ENCODE peak calls at places on chromosomes 1 and 21, in seven cellular contexts. T, P, Y, K, E, R and B are unnamed samples.

GRCh38 chr1:34681481-34682451 is 73.1 kb upstream of the GJB5 start:
- DNase-seq in T (no peak), P (peak; percentile 52), Y (peak; percentile 68), K (peak; percentile 32), E (peak; percentile 21), R (no peak), B (no peak)

GRCh38 chr1:198929961-198930599 is 291.2 kb downstream of the PTPRC start:
- DNase-seq in T (no peak), P (no peak), Y (no peak), K (no peak), E (no peak), R (no peak), B (no peak)

GRCh38 chr1:248755505-248755904 is at the start of gene LYPD8:
- DNase-seq in T (no peak), P (no peak), Y (no peak), K (no peak), E (no peak), R (no peak), B (no peak)

GRCh38 chr21:38660333-38661295 is 145.1 kb upstream of the ETS2 start:
- DNase-seq in T (peak; percentile 40), P (no peak), Y (no peak), K (no peak), E (peak; percentile 30), R (peak; percentile 42), B (no peak)

GRCh38 chr1:87336623-87337067 is 8.0 kb downstream of the LMO4 start:
- DNase-seq in T (no peak), P (no peak), Y (no peak), K (no peak), E (no peak), R (no peak), B (no peak)

GRCh38 chr1:10530281-10530740 is 55.6 kb downstream of the PEX14 start:
- DNase-seq in T (peak; percentile 37), P (no peak), Y (peak; percentile 83), K (peak; percentile 61), E (peak; percentile 78), R (peak; percentile 56), B (no peak)

GRCh38 chr1:187067160-187067559 is 238.4 kb downstream of the PLA2G4A start:
- DNase-seq in T (no peak), P (no peak), Y (no peak), K (peak; percentile 40), E (no peak), R (no peak), B (no peak)

GRCh38 chr21:32886339-32886738 is 114.8 kb upstream of the PAXBP1 start:
- DNase-seq in T (no peak), P (no peak), Y (no peak), K (no peak), E (no peak), R (no peak), B (peak; percentile 73)

GRCh38 chr1:3135073-3135745 is 66.2 kb downstream of the PRDM16 start:
- DNase-seq in T (no peak), P (no peak), Y (no peak), K (peak; percentile 87), E (no peak), R (no peak), B (no peak)

GRCh38 chr21:41605178-41605933 is 97.4 kb upstream of the TMPRSS2 start:
- DNase-seq in T (no peak), P (no peak), Y (no peak), K (peak; percentile 85), E (no peak), R (no peak), B (no peak)

GRCh38 chr1:42931911-42932422 is 26.7 kb downstream of the SLC2A1 start:
- DNase-seq in T (peak; percentile 50), P (no peak), Y (peak; percentile 60), K (peak; percentile 83), E (peak; percentile 71), R (peak; percentile 18), B (peak; percentile 97)

GRCh38 chr21:38355353-38355752 is 98.6 kb downstream of the KCNJ15 start:
- DNase-seq in T (no peak), P (no peak), Y (no peak), K (no peak), E (no peak), R (no peak), B (no peak)

GRCh38 chr1:216237927-216238550 is 185.2 kb downstream of the USH2A start:
- DNase-seq in T (no peak), P (no peak), Y (no peak), K (no peak), E (no peak), R (no peak), B (no peak)

GRCh38 chr1:170720661-170721060 is 56.7 kb downstream of the PRRX1 start:
- DNase-seq in T (no peak), P (no peak), Y (no peak), K (no peak), E (no peak), R (no peak), B (no peak)

GRCh38 chr21:33537212-33537611 is 4.7 kb downstream of the GART start:
- DNase-seq in T (no peak), P (no peak), Y (no peak), K (no peak), E (no peak), R (no peak), B (no peak)

GRCh38 chr1:94650301-94650700 is 108.7 kb upstream of the F3 start:
- DNase-seq in T (no peak), P (no peak), Y (no peak), K (no peak), E (no peak), R (no peak), B (no peak)

GRCh38 chr1:33015216-33015615 is 21.5 kb downstream of the AK2 start:
- DNase-seq in T (no peak), P (no peak), Y (no peak), K (no peak), E (no peak), R (no peak), B (no peak)
- TF ChIP-seq POLR2A in T (no peak), P (no peak), Y (no peak), K (no peak), E (no peak), R (no peak), B (no peak)

GRCh38 chr1:5858246-5858645 is 134.0 kb downstream of the NPHP4 start:
- DNase-seq in T (no peak), P (no peak), Y (no peak), K (no peak), E (no peak), R (no peak), B (no peak)
- H3K4me1 ChIP-seq in T (no peaks in the 10 kb centered on the region), P (peaks cover 14% of the 10 kb centered on the region), Y (no peaks in the 10 kb centered on the region), K (no peaks in the 10 kb centered on the region), E (no peaks in the 10 kb centered on the region), R (no peaks in the 10 kb centered on the region), B (no peaks in the 10 kb centered on the region)

GRCh38 chr1:161198206-161198876 is 513 bp downstream of the ADAMTS4 start:
- DNase-seq in T (peak; percentile 52), P (no peak), Y (no peak), K (no peak), E (peak; percentile 40), R (peak; percentile 74), B (peak; percentile 77)
- TF ChIP-seq CTCF in T (no peak), P (no peak), Y (no peak), K (no peak), E (no peak), R (no peak), B (no peak)

GRCh38 chr1:229342305-229342901 is 444 bp downstream of the CCSAP start:
- DNase-seq in T (peak; percentile 89), P (peak; percentile 28), Y (peak; percentile 88), K (peak; percentile 89), E (peak; percentile 75), R (peak; percentile 81), B (peak; percentile 97)
- TF ChIP-seq POLR2A in T (no peak), P (peak; percentile 65), Y (peak; percentile 56), K (no peak), E (no peak), R (no peak), B (no peak)